ENCODE peak calls at places on chromosome 5, in five cellular contexts. A is SK-N-SH, Y is HepG2, C is K562, E is H1. I is an unnamed sample.

GRCh38 chr5:176784218-176785165 is 25.9 kb upstream of the UNC5A start:
- DNase-seq in E (no peak), C (no peak), A (no peak), Y (peak), I (no peak)

GRCh38 chr5:179549973-179550510 is 312 bp upstream of the RUFY1 start:
- DNase-seq in A (peak), E (no peak), C (no peak), Y (peak), I (peak)

GRCh38 chr5:77133061-77133758 is 46.1 kb upstream of the ZBED3 start:
- DNase-seq in A (no peak), E (no peak), C (no peak), Y (peak), I (no peak)

GRCh38 chr5:151905639-151906038 is 19.0 kb downstream of the GLRA1 start:
- DNase-seq in E (no peak), C (no peak), Y (no peak), A (no peak), I (no peak)

GRCh38 chr5:79305706-79306105 is 69.8 kb downstream of the JMY start:
- DNase-seq in E (no peak), A (no peak), C (no peak), Y (no peak), I (no peak)

GRCh38 chr5:8391916-8392315 is 523.0 kb downstream of the MTRR start:
- DNase-seq in A (no peak), E (no peak), Y (no peak), C (no peak), I (no peak)

GRCh38 chr5:88269222-88269771 is 652 bp upstream of the TMEM161B start:
- DNase-seq in C (peak), Y (peak), E (no peak), A (peak), I (no peak)

GRCh38 chr5:129664336-129664937 is 83.5 kb upstream of the MINAR2 start:
- DNase-seq in C (peak), Y (peak), A (peak), E (no peak), I (peak)

GRCh38 chr5:149284501-149284900 is 12.8 kb downstream of the AFAP1L1 start:
- DNase-seq in Y (no peak), E (no peak), A (no peak), C (no peak), I (no peak)

GRCh38 chr5:27876071-27876470 is 837.7 kb upstream of the CDH9 start:
- DNase-seq in Y (no peak), C (no peak), A (no peak), E (no peak), I (no peak)

GRCh38 chr5:150046031-150046430 is 40.3 kb downstream of the CSF1R start:
- DNase-seq in E (no peak), Y (no peak), A (no peak), C (no peak), I (no peak)

GRCh38 chr5:112279082-112279481 is 140.0 kb downstream of the EPB41L4A start:
- DNase-seq in E (no peak), C (no peak), A (no peak), Y (no peak), I (no peak)

GRCh38 chr5:151237685-151238084 is 13.8 kb upstream of the CCDC69 start:
- DNase-seq in E (no peak), A (no peak), C (no peak), Y (no peak), I (no peak)

GRCh38 chr5:4005335-4005734 is 409.7 kb downstream of the IRX1 start:
- DNase-seq in A (no peak), Y (no peak), C (no peak), E (no peak), I (no peak)

GRCh38 chr5:147512640-147513334 is 2.9 kb upstream of the DPYSL3 start:
- DNase-seq in Y (no peak), C (no peak), E (no peak), A (no peak), I (no peak)

GRCh38 chr5:106017243-106017857 is 1653.4 kb downstream of the EFNA5 start:
- DNase-seq in C (no peak), E (no peak), Y (no peak), A (no peak), I (no peak)

GRCh38 chr5:142871880-142872200 is 101.7 kb downstream of the ARHGAP26 start:
- DNase-seq in C (no peak), E (no peak), Y (no peak), A (peak), I (peak)

GRCh38 chr5:135086326-135086725 is 52.3 kb upstream of the PITX1 start:
- DNase-seq in Y (no peak), C (no peak), E (no peak), A (no peak), I (no peak)

GRCh38 chr5:102910240-102911226 is 155.4 kb downstream of the PAM start:
- DNase-seq in Y (no peak), A (no peak), E (no peak), C (no peak), I (no peak)

GRCh38 chr5:62354028-62354874 is 48.2 kb downstream of the KIF2A start:
- DNase-seq in C (peak), Y (peak), A (peak), E (no peak), I (peak)

GRCh38 chr5:21398511-21398910 is 1410.5 kb upstream of the CDH18 start:
- DNase-seq in A (no peak), E (no peak), C (no peak), Y (no peak), I (no peak)

GRCh38 chr5:107359916-107360234 is 310.9 kb downstream of the EFNA5 start:
- DNase-seq in E (no peak), Y (no peak), C (no peak), A (no peak), I (no peak)

GRCh38 chr5:67610191-67610912 is 413.8 kb upstream of the CD180 start:
- DNase-seq in A (no peak), C (no peak), Y (no peak), E (no peak), I (no peak)

GRCh38 chr5:176682016-176682531 is 34.8 kb downstream of the TSPAN17 start:
- DNase-seq in C (no peak), Y (no peak), E (no peak), A (no peak), I (no peak)

GRCh38 chr5:10130881-10131280 is 118.8 kb downstream of the ATPSCKMT start:
- DNase-seq in A (no peak), C (no peak), Y (no peak), E (no peak), I (no peak)

GRCh38 chr5:96931605-96932004 is 4.3 kb upstream of the LNPEP start:
- DNase-seq in E (no peak), A (no peak), Y (no peak), C (no peak), I (peak)

GRCh38 chr5:176685010-176685409 is 37.7 kb downstream of the TSPAN17 start:
- DNase-seq in E (no peak), A (no peak), Y (no peak), C (no peak), I (no peak)

GRCh38 chr5:144275329-144275728 is 104.7 kb downstream of the KCTD16 start:
- DNase-seq in A (no peak), Y (no peak), E (no peak), C (no peak), I (no peak)

GRCh38 chr5:108345541-108346171 is 36.2 kb downstream of the FBXL17 start:
- DNase-seq in E (no peak), Y (peak), C (no peak), A (peak), I (no peak)

GRCh38 chr5:74722271-74722670 is 37.2 kb downstream of the HEXB start:
- DNase-seq in C (no peak), A (no peak), Y (no peak), E (no peak), I (no peak)

GRCh38 chr5:129094924-129095797 is 612 bp downstream of the ISOC1 start:
- DNase-seq in E (no peak), A (peak), C (peak), Y (peak), I (peak)

GRCh38 chr5:119355244-119355635 is 579 bp upstream of the TNFAIP8 start:
- DNase-seq in E (peak), A (no peak), Y (peak), C (no peak), I (no peak)
- TF ChIP-seq GABPA in E (no peak), A (no peak), Y (no peak), C (no peak), I (no peak)

DNA sequence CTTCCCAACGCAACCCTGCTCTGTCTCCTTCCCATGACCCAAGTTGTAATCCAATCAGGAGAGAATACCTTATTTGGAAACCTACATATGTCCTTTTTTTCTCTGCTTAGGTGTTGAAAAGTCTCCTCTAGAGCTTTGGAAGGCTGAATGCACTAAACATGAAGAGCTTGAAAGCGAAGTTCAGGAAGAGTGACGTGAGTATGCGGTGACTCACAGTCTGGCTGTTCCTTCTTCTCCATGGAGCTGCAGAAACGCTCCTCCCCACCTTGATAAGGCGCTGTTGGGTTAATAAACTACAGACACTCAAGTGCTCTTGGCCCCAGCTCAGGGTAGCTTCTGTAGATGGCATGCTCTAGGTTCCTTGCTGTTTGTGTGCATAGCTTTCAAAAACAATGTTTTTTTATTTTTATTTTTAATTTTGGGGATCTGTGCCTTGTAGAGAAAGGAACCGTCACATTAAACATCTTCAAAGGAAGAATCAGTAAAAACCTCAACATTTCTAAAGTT is 30.7 kb downstream of the RAI14 start:
- DNase-seq in C (peak), E (no peak), Y (peak), A (no peak), I (no peak)
- TF ChIP-seq GABPA in C (no peak), E (no peak), Y (no peak), A (no peak), I (no peak)

DNA sequence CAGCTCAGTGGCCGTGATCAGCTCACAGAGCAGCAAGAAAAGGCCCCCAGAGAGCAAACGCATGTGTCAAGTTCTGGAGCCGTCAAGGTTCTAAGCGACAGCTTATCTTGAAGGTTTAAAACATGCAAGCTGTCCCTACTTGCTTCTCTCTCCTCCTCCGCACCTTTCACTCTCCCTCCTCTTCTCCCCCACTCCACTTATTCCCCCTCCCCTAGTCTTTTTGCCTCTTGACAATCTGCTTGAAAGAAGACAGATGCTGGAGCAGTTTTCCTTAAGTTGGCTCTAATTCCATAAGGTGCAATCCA is 189.8 kb upstream of the SNX2 start:
- DNase-seq in C (no peak), E (no peak), Y (no peak), A (no peak), I (no peak)
- TF ChIP-seq GABPA in C (no peak), E (no peak), Y (no peak), A (no peak), I (no peak)

GRCh38 chr5:90636948-90637347 is 78.4 kb downstream of the ADGRV1 start:
- DNase-seq in C (no peak), A (no peak), Y (no peak), E (no peak), I (no peak)

GRCh38 chr5:90641528-90641927 is 82.9 kb downstream of the ADGRV1 start:
- DNase-seq in E (no peak), A (no peak), Y (no peak), C (no peak), I (no peak)

GRCh38 chr5:90640484-90641059 is 82.0 kb downstream of the ADGRV1 start:
- DNase-seq in A (no peak), Y (no peak), C (no peak), E (no peak), I (no peak)

GRCh38 chr5:90638878-90639277 is 80.3 kb downstream of the ADGRV1 start:
- DNase-seq in A (no peak), E (no peak), C (no peak), Y (no peak), I (no peak)

DNA sequence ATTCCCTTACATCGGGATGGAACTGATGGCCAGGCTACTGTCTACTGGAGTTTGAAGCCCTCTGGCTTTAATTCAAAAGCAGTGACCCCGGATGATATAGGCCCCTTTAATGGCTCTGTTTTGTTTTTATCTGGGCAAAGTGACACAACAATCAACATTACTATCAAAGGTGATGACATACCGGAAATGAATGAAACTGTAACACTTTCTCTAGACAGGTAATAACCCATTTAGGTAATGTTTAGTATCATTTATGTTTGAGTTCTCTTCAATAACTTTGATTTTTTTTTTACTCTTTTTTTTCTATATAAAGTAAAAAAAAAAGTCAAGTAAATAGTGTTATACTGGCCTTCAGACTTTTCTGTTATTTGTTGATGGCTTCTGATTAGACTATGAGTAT is 79.1 kb downstream of the ADGRV1 start:
- DNase-seq in Y (no peak), E (no peak), A (no peak), C (no peak), I (no peak)
- TF ChIP-seq GABPA in Y (no peak), E (no peak), A (no peak), C (peak), I (no peak)